ENCODE peak calls at places on chromosomes 3 and 15, in six cellular contexts. One of them, this sample, is unnamed.

GRCh38 chr15:96542130-96542770 is 211.8 kb downstream of the NR2F2 start:
- DNase-seq in activated gamma-delta T cell treated with Interleukin-2 at 50 U/mL for 16 hours: no peak
- DNase-seq in stimulated activated CD4-positive, alpha-beta T cell treated with anti-CD3 and anti-CD28 coated beads, Interleukin-4, amount 100 ng/mL, for 1 hour: no peak
- DNase-seq in B cell: no peak
- DNase-seq in kidney glomerular epithelial cell: no peak
- DNase-seq in GM19239: no peak
- DNase-seq in this sample: no peak

GRCh38 chr15:41104234-41104633 is 11.8 kb downstream of the INO80 start:
- DNase-seq in activated gamma-delta T cell treated with Interleukin-2 at 50 U/mL for 16 hours: no peak
- DNase-seq in stimulated activated CD4-positive, alpha-beta T cell treated with anti-CD3 and anti-CD28 coated beads, Interleukin-4, amount 100 ng/mL, for 1 hour: no peak
- DNase-seq in B cell: no peak
- DNase-seq in kidney glomerular epithelial cell: no peak
- DNase-seq in GM19239: no peak
- DNase-seq in this sample: peak

GRCh38 chr3:52521881-52522650 is 11.6 kb downstream of the NT5DC2 start:
- DNase-seq in activated gamma-delta T cell treated with Interleukin-2 at 50 U/mL for 16 hours: no peak
- DNase-seq in stimulated activated CD4-positive, alpha-beta T cell treated with anti-CD3 and anti-CD28 coated beads, Interleukin-4, amount 100 ng/mL, for 1 hour: no peak
- DNase-seq in B cell: no peak
- DNase-seq in kidney glomerular epithelial cell: no peak
- DNase-seq in GM19239: no peak
- DNase-seq in this sample: no peak

GRCh38 chr15:60118564-60119080 is 114.5 kb downstream of the FOXB1 start:
- DNase-seq in activated gamma-delta T cell treated with Interleukin-2 at 50 U/mL for 16 hours: no peak
- DNase-seq in stimulated activated CD4-positive, alpha-beta T cell treated with anti-CD3 and anti-CD28 coated beads, Interleukin-4, amount 100 ng/mL, for 1 hour: no peak
- DNase-seq in B cell: no peak
- DNase-seq in kidney glomerular epithelial cell: no peak
- DNase-seq in GM19239: no peak
- DNase-seq in this sample: no peak

GRCh38 chr15:41695750-41696436 is 35.7 kb downstream of the MGA start:
- DNase-seq in activated gamma-delta T cell treated with Interleukin-2 at 50 U/mL for 16 hours: peak
- DNase-seq in stimulated activated CD4-positive, alpha-beta T cell treated with anti-CD3 and anti-CD28 coated beads, Interleukin-4, amount 100 ng/mL, for 1 hour: peak
- DNase-seq in B cell: peak
- DNase-seq in kidney glomerular epithelial cell: no peak
- DNase-seq in GM19239: peak
- DNase-seq in this sample: peak

GRCh38 chr3:150168694-150169093 is 198.0 kb upstream of the PFN2 start:
- DNase-seq in activated gamma-delta T cell treated with Interleukin-2 at 50 U/mL for 16 hours: no peak
- DNase-seq in stimulated activated CD4-positive, alpha-beta T cell treated with anti-CD3 and anti-CD28 coated beads, Interleukin-4, amount 100 ng/mL, for 1 hour: no peak
- DNase-seq in B cell: no peak
- DNase-seq in kidney glomerular epithelial cell: no peak
- DNase-seq in GM19239: no peak
- DNase-seq in this sample: peak

GRCh38 chr3:108283006-108283405 is 13.3 kb upstream of the HHLA2 start:
- DNase-seq in activated gamma-delta T cell treated with Interleukin-2 at 50 U/mL for 16 hours: no peak
- DNase-seq in stimulated activated CD4-positive, alpha-beta T cell treated with anti-CD3 and anti-CD28 coated beads, Interleukin-4, amount 100 ng/mL, for 1 hour: no peak
- DNase-seq in B cell: no peak
- DNase-seq in kidney glomerular epithelial cell: peak
- DNase-seq in GM19239: no peak
- DNase-seq in this sample: no peak

GRCh38 chr15:59420986-59421618 is 16.9 kb upstream of the FAM81A start:
- DNase-seq in activated gamma-delta T cell treated with Interleukin-2 at 50 U/mL for 16 hours: no peak
- DNase-seq in stimulated activated CD4-positive, alpha-beta T cell treated with anti-CD3 and anti-CD28 coated beads, Interleukin-4, amount 100 ng/mL, for 1 hour: no peak
- DNase-seq in B cell: no peak
- DNase-seq in kidney glomerular epithelial cell: no peak
- DNase-seq in GM19239: no peak
- DNase-seq in this sample: peak

GRCh38 chr3:72095521-72095920 is 310.6 kb upstream of the PROK2 start:
- DNase-seq in activated gamma-delta T cell treated with Interleukin-2 at 50 U/mL for 16 hours: no peak
- DNase-seq in stimulated activated CD4-positive, alpha-beta T cell treated with anti-CD3 and anti-CD28 coated beads, Interleukin-4, amount 100 ng/mL, for 1 hour: no peak
- DNase-seq in B cell: peak
- DNase-seq in kidney glomerular epithelial cell: no peak
- DNase-seq in GM19239: no peak
- DNase-seq in this sample: no peak

GRCh38 chr3:111924283-111924682 is 54.5 kb upstream of the ABHD10 start:
- DNase-seq in activated gamma-delta T cell treated with Interleukin-2 at 50 U/mL for 16 hours: no peak
- DNase-seq in stimulated activated CD4-positive, alpha-beta T cell treated with anti-CD3 and anti-CD28 coated beads, Interleukin-4, amount 100 ng/mL, for 1 hour: no peak
- DNase-seq in B cell: no peak
- DNase-seq in kidney glomerular epithelial cell: no peak
- DNase-seq in GM19239: no peak
- DNase-seq in this sample: no peak

GRCh38 chr3:192128922-192129321 is 598.4 kb downstream of the FGF12 start:
- DNase-seq in activated gamma-delta T cell treated with Interleukin-2 at 50 U/mL for 16 hours: no peak
- DNase-seq in stimulated activated CD4-positive, alpha-beta T cell treated with anti-CD3 and anti-CD28 coated beads, Interleukin-4, amount 100 ng/mL, for 1 hour: no peak
- DNase-seq in B cell: peak
- DNase-seq in kidney glomerular epithelial cell: no peak
- DNase-seq in GM19239: no peak
- DNase-seq in this sample: no peak

GRCh38 chr3:51734572-51734907 is 27.7 kb downstream of the GRM2 start:
- DNase-seq in activated gamma-delta T cell treated with Interleukin-2 at 50 U/mL for 16 hours: no peak
- DNase-seq in stimulated activated CD4-positive, alpha-beta T cell treated with anti-CD3 and anti-CD28 coated beads, Interleukin-4, amount 100 ng/mL, for 1 hour: no peak
- DNase-seq in B cell: no peak
- DNase-seq in kidney glomerular epithelial cell: no peak
- DNase-seq in GM19239: no peak
- DNase-seq in this sample: no peak

GRCh38 chr3:151351648-151352047 is 22.3 kb upstream of the P2RY13 start:
- DNase-seq in activated gamma-delta T cell treated with Interleukin-2 at 50 U/mL for 16 hours: no peak
- DNase-seq in stimulated activated CD4-positive, alpha-beta T cell treated with anti-CD3 and anti-CD28 coated beads, Interleukin-4, amount 100 ng/mL, for 1 hour: no peak
- DNase-seq in B cell: no peak
- DNase-seq in kidney glomerular epithelial cell: no peak
- DNase-seq in GM19239: no peak
- DNase-seq in this sample: no peak

GRCh38 chr3:30258426-30259392 is 347.7 kb upstream of the TGFBR2 start:
- DNase-seq in activated gamma-delta T cell treated with Interleukin-2 at 50 U/mL for 16 hours: no peak
- DNase-seq in stimulated activated CD4-positive, alpha-beta T cell treated with anti-CD3 and anti-CD28 coated beads, Interleukin-4, amount 100 ng/mL, for 1 hour: no peak
- DNase-seq in B cell: no peak
- DNase-seq in kidney glomerular epithelial cell: no peak
- DNase-seq in GM19239: no peak
- DNase-seq in this sample: no peak

GRCh38 chr15:35752134-35752466 is 206.1 kb upstream of the DPH6 start:
- DNase-seq in activated gamma-delta T cell treated with Interleukin-2 at 50 U/mL for 16 hours: no peak
- DNase-seq in stimulated activated CD4-positive, alpha-beta T cell treated with anti-CD3 and anti-CD28 coated beads, Interleukin-4, amount 100 ng/mL, for 1 hour: no peak
- DNase-seq in B cell: no peak
- DNase-seq in kidney glomerular epithelial cell: no peak
- DNase-seq in GM19239: no peak
- DNase-seq in this sample: no peak

GRCh38 chr3:141401584-141402475 is 33.5 kb downstream of the ZBTB38 start:
- DNase-seq in activated gamma-delta T cell treated with Interleukin-2 at 50 U/mL for 16 hours: peak
- DNase-seq in stimulated activated CD4-positive, alpha-beta T cell treated with anti-CD3 and anti-CD28 coated beads, Interleukin-4, amount 100 ng/mL, for 1 hour: peak
- DNase-seq in B cell: peak
- DNase-seq in kidney glomerular epithelial cell: no peak
- DNase-seq in GM19239: peak
- DNase-seq in this sample: no peak

GRCh38 chr3:127351775-127352350 is 64.0 kb upstream of the PRR20G start:
- DNase-seq in activated gamma-delta T cell treated with Interleukin-2 at 50 U/mL for 16 hours: no peak
- DNase-seq in stimulated activated CD4-positive, alpha-beta T cell treated with anti-CD3 and anti-CD28 coated beads, Interleukin-4, amount 100 ng/mL, for 1 hour: no peak
- DNase-seq in B cell: no peak
- DNase-seq in kidney glomerular epithelial cell: no peak
- DNase-seq in GM19239: no peak
- DNase-seq in this sample: no peak

GRCh38 chr3:95899494-95899893 is 914.9 kb upstream of the EPHA6 start:
- DNase-seq in activated gamma-delta T cell treated with Interleukin-2 at 50 U/mL for 16 hours: no peak
- DNase-seq in stimulated activated CD4-positive, alpha-beta T cell treated with anti-CD3 and anti-CD28 coated beads, Interleukin-4, amount 100 ng/mL, for 1 hour: no peak
- DNase-seq in B cell: no peak
- DNase-seq in kidney glomerular epithelial cell: no peak
- DNase-seq in GM19239: no peak
- DNase-seq in this sample: peak

GRCh38 chr15:38085104-38085503 is 150.7 kb downstream of the TMCO5A start:
- DNase-seq in activated gamma-delta T cell treated with Interleukin-2 at 50 U/mL for 16 hours: no peak
- DNase-seq in stimulated activated CD4-positive, alpha-beta T cell treated with anti-CD3 and anti-CD28 coated beads, Interleukin-4, amount 100 ng/mL, for 1 hour: no peak
- DNase-seq in B cell: peak
- DNase-seq in kidney glomerular epithelial cell: no peak
- DNase-seq in GM19239: no peak
- DNase-seq in this sample: no peak

GRCh38 chr15:58185439-58185838 is 47.3 kb downstream of the AQP9 start:
- DNase-seq in activated gamma-delta T cell treated with Interleukin-2 at 50 U/mL for 16 hours: no peak
- DNase-seq in stimulated activated CD4-positive, alpha-beta T cell treated with anti-CD3 and anti-CD28 coated beads, Interleukin-4, amount 100 ng/mL, for 1 hour: no peak
- DNase-seq in B cell: no peak
- DNase-seq in kidney glomerular epithelial cell: no peak
- DNase-seq in GM19239: no peak
- DNase-seq in this sample: peak

GRCh38 chr3:187591051-187591450 is 79.1 kb downstream of the SST start:
- DNase-seq in activated gamma-delta T cell treated with Interleukin-2 at 50 U/mL for 16 hours: no peak
- DNase-seq in stimulated activated CD4-positive, alpha-beta T cell treated with anti-CD3 and anti-CD28 coated beads, Interleukin-4, amount 100 ng/mL, for 1 hour: no peak
- DNase-seq in B cell: no peak
- DNase-seq in kidney glomerular epithelial cell: no peak
- DNase-seq in GM19239: no peak
- DNase-seq in this sample: no peak